ENCODE peak calls at places on chromosome 21, in five cellular contexts. H, Y, I, D and F are unnamed samples.

GRCh38 chr21:29359718-29360117 is 61.0 kb downstream of the BACH1 start:
- DNase-seq in D (no peak), Y (no peak), I (no peak), H (no peak), F (peak; percentile 75)

GRCh38 chr21:20720623-20721022 is 277.6 kb upstream of the NCAM2 start:
- DNase-seq in H (no peak), D (no peak), I (no peak), Y (no peak), F (peak; percentile 14)

GRCh38 chr21:9759972-9760371 is 761.4 kb upstream of the TPTE start:
- DNase-seq in I (peak; percentile 56), D (no peak), H (no peak), Y (no peak), F (no peak)

GRCh38 chr21:46155514-46156377 is at the start of gene FTCD:
- DNase-seq in Y (no peak), H (no peak), D (peak; percentile 11), I (peak; percentile 51), F (no peak)

GRCh38 chr21:23951251-23951650 is 1656.0 kb downstream of the MRPL39 start:
- DNase-seq in I (no peak), D (no peak), H (no peak), Y (no peak), F (peak; percentile 7)

GRCh38 chr21:31917108-31917507 is 44.3 kb downstream of the HUNK start:
- DNase-seq in Y (no peak), D (no peak), H (no peak), I (no peak), F (no peak)

GRCh38 chr21:29130234-29130993 is at the start of gene MAP3K7CL:
- DNase-seq in D (no peak), Y (peak; percentile 75), H (no peak), I (peak; percentile 91), F (peak; percentile 95)

GRCh38 chr21:28615276-28615675 is 377.4 kb downstream of the LTN1 start:
- DNase-seq in D (no peak), Y (no peak), I (no peak), H (no peak), F (no peak)

GRCh38 chr21:28333455-28334108 is 659.1 kb downstream of the LTN1 start:
- DNase-seq in I (no peak), H (no peak), D (no peak), Y (no peak), F (peak; percentile 63)

GRCh38 chr21:40678681-40679284 is 168.2 kb downstream of the DSCAM start:
- DNase-seq in I (no peak), D (no peak), H (peak; percentile 63), Y (no peak), F (peak; percentile 34)

GRCh38 chr21:32558131-32558530 is 27.2 kb downstream of the TCP10L start:
- DNase-seq in D (no peak), I (no peak), H (no peak), Y (no peak), F (no peak)

GRCh38 chr21:19507682-19508260 is 1104.2 kb upstream of the TMPRSS15 start:
- DNase-seq in Y (no peak), I (no peak), H (peak; percentile 18), D (no peak), F (no peak)

GRCh38 chr21:46117586-46118304 is 19.8 kb downstream of the COL6A2 start:
- DNase-seq in D (peak; percentile 11), I (peak; percentile 62), H (no peak), Y (no peak), F (no peak)

GRCh38 chr21:30268608-30269197 is 14.0 kb downstream of the KRTAP24-1 start:
- DNase-seq in I (no peak), Y (no peak), D (no peak), H (peak; percentile 34), F (peak; percentile 8)

GRCh38 chr21:16569679-16570078 is 839.9 kb downstream of the USP25 start:
- DNase-seq in D (no peak), H (no peak), I (no peak), Y (no peak), F (no peak)

GRCh38 chr21:35528109-35529042 is 479.3 kb upstream of the RUNX1 start:
- DNase-seq in I (no peak), H (no peak), Y (no peak), D (no peak), F (no peak)

GRCh38 chr21:35266546-35266945 is 217.4 kb upstream of the RUNX1 start:
- DNase-seq in H (no peak), D (no peak), I (no peak), Y (peak; percentile 88), F (peak; percentile 65)

GRCh38 chr21:35025206-35026152 is 23.6 kb downstream of the RUNX1 start:
- DNase-seq in I (no peak), Y (no peak), D (no peak), H (no peak), F (no peak)

GRCh38 chr21:33908760-33909159 is 6.8 kb downstream of the ATP5PO start:
- DNase-seq in I (no peak), Y (no peak), D (no peak), H (no peak), F (no peak)

GRCh38 chr21:40505681-40506080 is 341.3 kb downstream of the DSCAM start:
- DNase-seq in H (no peak), I (no peak), Y (no peak), D (no peak), F (no peak)

GRCh38 chr21:31252611-31253010 is 91.5 kb downstream of the TIAM1 start:
- DNase-seq in I (no peak), D (no peak), H (no peak), Y (no peak), F (no peak)

GRCh38 chr21:43644609-43645008 is 14.7 kb downstream of the HSF2BP start:
- DNase-seq in I (peak; percentile 75), D (no peak), H (no peak), Y (no peak), F (peak; percentile 68)

GRCh38 chr21:43646550-43647260 is 12.6 kb downstream of the HSF2BP start:
- DNase-seq in I (peak; percentile 96), H (peak; percentile 93), D (peak; percentile 90), Y (peak; percentile 80), F (peak; percentile 95)

GRCh38 chr21:43648171-43648570 is 11.1 kb downstream of the HSF2BP start:
- DNase-seq in D (no peak), I (no peak), H (no peak), Y (no peak), F (no peak)

GRCh38 chr21:43645414-43645891 is 13.8 kb downstream of the HSF2BP start:
- DNase-seq in D (no peak), Y (no peak), H (peak; percentile 89), I (peak; percentile 80), F (peak; percentile 84)

DNA sequence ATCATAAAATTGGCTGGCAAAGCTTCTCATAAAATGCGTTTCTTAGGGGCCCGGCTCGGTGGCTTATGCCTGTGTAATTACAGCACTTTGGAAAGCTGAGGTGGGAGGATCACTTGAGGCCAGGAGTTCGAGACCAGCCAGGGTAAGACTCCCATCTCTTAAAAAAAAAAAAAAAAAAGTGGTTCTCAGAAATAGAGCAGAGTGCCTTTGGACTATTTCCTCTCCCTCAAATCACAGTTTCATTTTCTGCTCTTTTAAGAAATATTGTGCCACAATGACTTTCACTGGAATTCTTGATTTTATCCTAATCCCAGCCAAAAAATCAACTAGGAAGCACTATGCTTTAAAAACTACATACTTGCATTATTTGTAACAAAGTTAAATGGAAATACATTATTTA is 13.3 kb downstream of the HSF2BP start:
- DNase-seq in D (no peak), Y (no peak), I (no peak), H (no peak), F (no peak)
- H3K4me3 ChIP-seq in D (no peak overlapping the region), Y (no peak overlapping the region), I (peak overlapping the region; percentile 6), H (peak overlapping the region; percentile 35), F (no peak overlapping the region)

DNA sequence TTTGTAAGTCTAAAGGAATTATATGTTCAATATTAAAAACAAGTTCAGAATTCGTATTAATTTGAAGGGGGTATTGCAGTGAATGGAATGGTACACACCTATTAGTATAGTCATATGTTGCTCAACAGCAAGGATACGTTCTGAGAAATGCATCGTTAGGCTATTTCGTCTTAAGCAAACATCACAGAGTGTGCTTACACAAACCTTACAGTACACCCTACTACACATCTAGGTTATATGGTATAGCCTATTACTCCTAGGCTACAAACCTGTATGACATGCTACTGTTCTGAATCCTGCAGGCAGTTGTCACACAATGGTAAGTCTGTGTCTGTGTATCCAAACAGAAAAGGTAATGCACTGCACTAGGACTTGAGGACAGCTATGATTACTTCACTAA is 14.2 kb upstream of the PSMG1 start:
- DNase-seq in I (no peak), Y (no peak), D (no peak), H (no peak), F (peak; percentile 65)
- H3K36me3 ChIP-seq in I (peaks cover 62% of the 10 kb centered on the region), Y (peaks cover 14% of the 10 kb centered on the region), D (peaks cover 14% of the 10 kb centered on the region), H (peaks cover 20% of the 10 kb centered on the region), F (peaks cover 10% of the 10 kb centered on the region)

DNA sequence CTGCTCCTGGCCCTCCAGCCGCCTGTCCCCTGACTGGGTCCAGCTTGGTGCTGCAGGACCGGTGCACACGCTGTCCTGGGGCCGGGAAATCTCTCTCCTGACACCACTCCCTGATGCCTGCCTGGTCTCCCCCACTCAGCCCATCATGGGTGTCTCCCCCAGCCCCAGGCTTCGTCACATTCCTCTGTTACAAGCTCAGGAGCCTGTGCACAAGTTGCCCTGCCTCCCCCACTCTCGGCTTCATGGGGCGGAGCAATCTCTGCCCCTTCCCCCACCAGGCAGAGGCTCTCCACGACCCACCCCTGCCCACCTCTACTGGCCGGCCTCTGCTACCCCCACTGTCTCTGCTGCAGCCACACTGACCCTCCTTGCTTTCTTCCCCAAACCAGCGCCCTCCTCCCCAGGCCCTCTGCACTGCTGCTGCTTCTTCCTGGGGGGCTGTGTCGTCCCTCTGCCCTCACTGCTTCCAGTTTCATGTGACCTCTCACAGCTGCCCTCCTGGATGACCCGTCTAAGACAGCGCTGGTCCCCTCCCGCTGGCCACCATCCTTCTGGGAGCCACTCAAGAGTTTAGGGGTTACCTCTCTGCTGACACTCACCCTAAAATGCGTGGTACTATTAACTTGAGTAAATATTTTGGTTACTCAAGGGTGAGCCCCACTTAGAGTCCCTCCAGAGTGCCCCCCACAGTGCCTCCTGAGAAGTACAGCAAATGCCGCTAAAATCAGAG is 5.7 kb upstream of the RIPK4 start:
- DNase-seq in I (peak; percentile 47), H (no peak), Y (no peak), D (no peak), F (no peak)
- TF ChIP-seq CTCF in I (no peak), H (no peak), Y (no peak), D (no peak), F (no peak)

GRCh38 chr21:14879458-14879857 is 185.3 kb downstream of the NRIP1 start:
- DNase-seq in H (no peak), D (no peak), Y (no peak), I (no peak), F (peak; percentile 18)

GRCh38 chr21:14880922-14881321 is 183.9 kb downstream of the NRIP1 start:
- DNase-seq in H (no peak), Y (peak; percentile 45), D (no peak), I (no peak), F (peak; percentile 92)

GRCh38 chr21:14877581-14878228 is 187.1 kb downstream of the NRIP1 start:
- DNase-seq in Y (no peak), I (no peak), D (no peak), H (no peak), F (peak; percentile 67)

GRCh38 chr21:14876464-14876863 is 188.3 kb downstream of the NRIP1 start:
- DNase-seq in I (no peak), H (no peak), Y (no peak), D (no peak), F (no peak)

DNA sequence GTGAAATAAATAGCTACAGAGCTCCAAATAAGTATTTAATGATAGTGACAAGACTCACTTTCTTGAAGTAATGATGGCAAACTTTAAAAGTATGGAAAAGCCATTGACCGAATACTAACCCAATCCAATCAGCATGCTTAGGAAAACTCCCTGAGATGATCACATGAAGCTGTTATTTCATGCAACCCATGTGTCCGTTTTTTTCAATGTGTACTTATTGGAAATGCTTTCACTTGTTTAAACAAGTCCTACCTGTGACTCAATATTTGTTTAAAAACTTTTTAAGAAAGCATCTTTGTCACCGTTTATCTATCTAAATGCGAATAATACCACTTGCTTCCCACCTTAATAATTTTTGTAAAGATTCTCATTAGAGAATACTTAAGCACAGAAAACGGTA is 185.8 kb downstream of the NRIP1 start:
- DNase-seq in D (no peak), I (no peak), H (no peak), Y (no peak), F (peak; percentile 87)
- H3K4me3 ChIP-seq in D (no peak overlapping the region), I (no peak overlapping the region), H (no peak overlapping the region), Y (no peak overlapping the region), F (no peak overlapping the region)